ENCODE peak calls at places on chromosomes 7 and 10, in seven cellular contexts. One of them, this sample, is unnamed.

GRCh38 chr7:150468241-150468640 is 17.8 kb downstream of the GIMAP8 start:
- DNase-seq in RKO: no peak
- DNase-seq in esophagus squamous epithelium: no peak
- DNase-seq in ACHN: no peak
- DNase-seq in mesenchymal stem cell: no peak
- DNase-seq in activated T-helper 2 cell treated with anti-CD3 and anti-CD28 coated beads, Interferon-gamma antibody, Interleukin-2, Interleukin-4, amounts not matched to agents 10 μg/mL and 5 μg/mL and 100 μg/mL, durations not matched to agents 14 hours and 24 hours and 36 hours: no peak
- DNase-seq in A172: no peak
- DNase-seq in this sample: no peak

GRCh38 chr7:28800150-28800549 is 158.0 kb downstream of the TRIL start:
- DNase-seq in ACHN: no peak
- DNase-seq in A172: no peak
- DNase-seq in RKO: no peak
- DNase-seq in mesenchymal stem cell: no peak
- DNase-seq in esophagus squamous epithelium: no peak
- DNase-seq in activated T-helper 2 cell treated with anti-CD3 and anti-CD28 coated beads, Interferon-gamma antibody, Interleukin-2, Interleukin-4, amounts not matched to agents 10 μg/mL and 5 μg/mL and 100 μg/mL, durations not matched to agents 14 hours and 24 hours and 36 hours: no peak
- DNase-seq in this sample: no peak

GRCh38 chr10:6406220-6407033 is 173.6 kb downstream of the PRKCQ start:
- DNase-seq in RKO: peak
- DNase-seq in esophagus squamous epithelium: no peak
- DNase-seq in mesenchymal stem cell: peak
- DNase-seq in activated T-helper 2 cell treated with anti-CD3 and anti-CD28 coated beads, Interferon-gamma antibody, Interleukin-2, Interleukin-4, amounts not matched to agents 10 μg/mL and 5 μg/mL and 100 μg/mL, durations not matched to agents 14 hours and 24 hours and 36 hours: no peak
- DNase-seq in ACHN: peak
- DNase-seq in A172: peak
- DNase-seq in this sample: peak

GRCh38 chr7:159065852-159066480 is 78.7 kb downstream of the VIPR2 start:
- DNase-seq in esophagus squamous epithelium: no peak
- DNase-seq in RKO: no peak
- DNase-seq in ACHN: no peak
- DNase-seq in A172: no peak
- DNase-seq in activated T-helper 2 cell treated with anti-CD3 and anti-CD28 coated beads, Interferon-gamma antibody, Interleukin-2, Interleukin-4, amounts not matched to agents 10 μg/mL and 5 μg/mL and 100 μg/mL, durations not matched to agents 14 hours and 24 hours and 36 hours: no peak
- DNase-seq in mesenchymal stem cell: no peak
- DNase-seq in this sample: no peak

GRCh38 chr7:71942115-71942514 is 470.0 kb downstream of the CALN1 start:
- DNase-seq in A172: no peak
- DNase-seq in activated T-helper 2 cell treated with anti-CD3 and anti-CD28 coated beads, Interferon-gamma antibody, Interleukin-2, Interleukin-4, amounts not matched to agents 10 μg/mL and 5 μg/mL and 100 μg/mL, durations not matched to agents 14 hours and 24 hours and 36 hours: no peak
- DNase-seq in mesenchymal stem cell: no peak
- DNase-seq in ACHN: no peak
- DNase-seq in esophagus squamous epithelium: no peak
- DNase-seq in RKO: no peak
- DNase-seq in this sample: no peak

GRCh38 chr10:70699659-70700174 is 27.4 kb downstream of the ADAMTS14 start:
- DNase-seq in activated T-helper 2 cell treated with anti-CD3 and anti-CD28 coated beads, Interferon-gamma antibody, Interleukin-2, Interleukin-4, amounts not matched to agents 10 μg/mL and 5 μg/mL and 100 μg/mL, durations not matched to agents 14 hours and 24 hours and 36 hours: no peak
- DNase-seq in esophagus squamous epithelium: no peak
- DNase-seq in mesenchymal stem cell: no peak
- DNase-seq in A172: peak
- DNase-seq in RKO: no peak
- DNase-seq in ACHN: no peak
- DNase-seq in this sample: peak

GRCh38 chr10:75887369-75887768 is 455.9 kb downstream of the LRMDA start:
- DNase-seq in mesenchymal stem cell: no peak
- DNase-seq in RKO: no peak
- DNase-seq in activated T-helper 2 cell treated with anti-CD3 and anti-CD28 coated beads, Interferon-gamma antibody, Interleukin-2, Interleukin-4, amounts not matched to agents 10 μg/mL and 5 μg/mL and 100 μg/mL, durations not matched to agents 14 hours and 24 hours and 36 hours: no peak
- DNase-seq in A172: no peak
- DNase-seq in esophagus squamous epithelium: no peak
- DNase-seq in ACHN: no peak
- DNase-seq in this sample: no peak

GRCh38 chr10:52779541-52780390 is 7.2 kb upstream of the MBL2 start:
- DNase-seq in esophagus squamous epithelium: no peak
- DNase-seq in ACHN: peak
- DNase-seq in RKO: peak
- DNase-seq in activated T-helper 2 cell treated with anti-CD3 and anti-CD28 coated beads, Interferon-gamma antibody, Interleukin-2, Interleukin-4, amounts not matched to agents 10 μg/mL and 5 μg/mL and 100 μg/mL, durations not matched to agents 14 hours and 24 hours and 36 hours: peak
- DNase-seq in mesenchymal stem cell: peak
- DNase-seq in A172: peak
- DNase-seq in this sample: peak

GRCh38 chr7:10934292-10934691 is 39.4 kb upstream of the PHF14 start:
- DNase-seq in A172: no peak
- DNase-seq in esophagus squamous epithelium: no peak
- DNase-seq in ACHN: no peak
- DNase-seq in activated T-helper 2 cell treated with anti-CD3 and anti-CD28 coated beads, Interferon-gamma antibody, Interleukin-2, Interleukin-4, amounts not matched to agents 10 μg/mL and 5 μg/mL and 100 μg/mL, durations not matched to agents 14 hours and 24 hours and 36 hours: no peak
- DNase-seq in mesenchymal stem cell: peak
- DNase-seq in RKO: no peak
- DNase-seq in this sample: no peak

GRCh38 chr10:5935628-5936027 is 41.7 kb downstream of the IL15RA start:
- DNase-seq in activated T-helper 2 cell treated with anti-CD3 and anti-CD28 coated beads, Interferon-gamma antibody, Interleukin-2, Interleukin-4, amounts not matched to agents 10 μg/mL and 5 μg/mL and 100 μg/mL, durations not matched to agents 14 hours and 24 hours and 36 hours: no peak
- DNase-seq in esophagus squamous epithelium: no peak
- DNase-seq in mesenchymal stem cell: no peak
- DNase-seq in A172: no peak
- DNase-seq in ACHN: no peak
- DNase-seq in RKO: no peak
- DNase-seq in this sample: no peak

GRCh38 chr10:26805567-26806245 is 55.1 kb downstream of the ABI1 start:
- DNase-seq in ACHN: no peak
- DNase-seq in RKO: peak
- DNase-seq in esophagus squamous epithelium: no peak
- DNase-seq in mesenchymal stem cell: peak
- DNase-seq in A172: no peak
- DNase-seq in activated T-helper 2 cell treated with anti-CD3 and anti-CD28 coated beads, Interferon-gamma antibody, Interleukin-2, Interleukin-4, amounts not matched to agents 10 μg/mL and 5 μg/mL and 100 μg/mL, durations not matched to agents 14 hours and 24 hours and 36 hours: no peak
- DNase-seq in this sample: no peak

This sample was measured in GM12865.